ENCODE peak calls at places on chromosomes 16 and 17, in four cellular contexts. C is M059J; Z is NCI-H748 treated with DMSO at 0.1 percent for 48 hours; U is activated naive CD4-positive, alpha-beta T cell treated with anti-CD3 and anti-CD28 coated beads for 36 hours. Y is an unnamed sample.
A peak's percentile ranks its signal among the peaks of the same experiment; 100 is the strongest.

GRCh38 chr16:73240928-73241327 is 193.0 kb upstream of the ZFHX3 start:
- DNase-seq in C (no peak), U (no peak), Z (peak; percentile 1), Y (no peak)

GRCh38 chr17:4332296-4332970 is 34.0 kb downstream of the UBE2G1 start:
- DNase-seq in U (no peak), C (peak; percentile 32), Z (no peak), Y (no peak)

GRCh38 chr16:84759061-84759460 is 59.3 kb downstream of the USP10 start:
- DNase-seq in U (no peak), C (peak; percentile 53), Z (no peak), Y (no peak)

GRCh38 chr17:42387663-42388380 is 420 bp downstream of the STAT3 start:
- DNase-seq in C (peak; percentile 60), U (peak; percentile 65), Z (peak; percentile 44), Y (peak; percentile 50)

GRCh38 chr17:76270770-76271668 is 5.9 kb downstream of the UBALD2 start:
- DNase-seq in U (peak; percentile 67), C (no peak), Z (no peak), Y (no peak)

GRCh38 chr16:81403601-81404391 is 40.8 kb upstream of the CMIP start:
- DNase-seq in C (peak; percentile 83), Z (peak; percentile 40), U (peak; percentile 89), Y (peak; percentile 80)

GRCh38 chr17:21162394-21162775 is 35.6 kb downstream of the DHRS7B start:
- DNase-seq in C (no peak), U (no peak), Z (no peak), Y (no peak)

GRCh38 chr17:49951362-49952080 is 17.5 kb upstream of the DLX4 start:
- DNase-seq in Z (no peak), U (no peak), C (peak; percentile 53), Y (no peak)

GRCh38 chr17:50146230-50146926 is 4.1 kb downstream of the PPP1R9B start:
- DNase-seq in C (no peak), U (peak; percentile 43), Z (no peak), Y (no peak)

GRCh38 chr16:30774367-30775130 is 12.4 kb downstream of the RNF40 start:
- DNase-seq in Z (no peak), C (no peak), U (no peak), Y (no peak)

GRCh38 chr16:66427036-66427446 is at the start of gene BEAN1:
- DNase-seq in U (no peak), C (peak; percentile 33), Z (no peak), Y (no peak)

GRCh38 chr16:81625544-81626152 is 153.4 kb upstream of the PLCG2 start:
- DNase-seq in Z (no peak), U (peak; percentile 80), C (peak; percentile 89), Y (no peak)

GRCh38 chr17:54982399-54982798 is 13.8 kb downstream of the STXBP4 start:
- DNase-seq in U (no peak), C (no peak), Z (no peak), Y (no peak)

GRCh38 chr17:46072998-46073397 is 73.9 kb downstream of the STH start:
- DNase-seq in Z (no peak), C (peak; percentile 67), U (no peak), Y (no peak)

GRCh38 chr17:6161456-6161855 is 91.3 kb downstream of the WSCD1 start:
- DNase-seq in U (no peak), C (no peak), Z (no peak), Y (no peak)

GRCh38 chr16:65038125-65038524 is 83.7 kb downstream of the CDH11 start:
- DNase-seq in C (no peak), U (no peak), Z (peak; percentile 64), Y (no peak)

GRCh38 chr16:48444574-48444973 is 59.4 kb upstream of the SIAH1 start:
- DNase-seq in Z (no peak), U (no peak), C (peak; percentile 95), Y (no peak)

GRCh38 chr17:565506-565905 is 149.1 kb downstream of the VPS53 start:
- DNase-seq in C (no peak), Z (no peak), U (no peak), Y (no peak)

GRCh38 chr16:83689385-83689831 is 118.4 kb upstream of the HSBP1 start:
- DNase-seq in C (peak; percentile 95), U (peak; percentile 31), Z (no peak), Y (no peak)

GRCh38 chr17:49637739-49638138 is 40.2 kb downstream of the SPOP start:
- DNase-seq in C (no peak), Z (no peak), U (no peak), Y (no peak)